ENCODE peak calls at places on chromosomes 6 and 20, in five cellular contexts. L, Z, S, F and U are unnamed samples. For H3K36me3, the result is how much of the 10 kb centered on the place peaks cover.

GRCh38 chr6:116070990-116071389 is 10.3 kb upstream of the FRK start:
- DNase-seq in L (no peak), Z (no peak), S (no peak), F (peak), U (no peak)

GRCh38 chr20:3312940-3313656 is 74.1 kb upstream of the SLC4A11 start:
- DNase-seq in L (no peak), Z (no peak), S (peak), F (peak), U (no peak)

GRCh38 chr20:52529856-52530255 is 338.3 kb upstream of the ZFP64 start:
- DNase-seq in L (no peak), Z (no peak), S (no peak), F (peak), U (no peak)

GRCh38 chr20:4027590-4028265 is 12.4 kb upstream of the RNF24 start:
- DNase-seq in L (no peak), Z (no peak), S (no peak), F (no peak), U (no peak)

GRCh38 chr6:137258170-137258569 is 39.0 kb upstream of the IFNGR1 start:
- DNase-seq in L (no peak), Z (no peak), S (no peak), F (no peak), U (no peak)

GRCh38 chr6:46221221-46221793 is 50.5 kb upstream of the ENPP5 start:
- DNase-seq in L (peak), Z (no peak), S (peak), F (peak), U (no peak)

GRCh38 chr6:63872233-63872632 is 236.6 kb downstream of the PHF3 start:
- DNase-seq in L (no peak), Z (no peak), S (no peak), F (no peak), U (no peak)

GRCh38 chr6:42193491-42193894 is 1.3 kb downstream of the GUCA1B start:
- DNase-seq in L (no peak), Z (no peak), S (no peak), F (no peak), U (no peak)

GRCh38 chr6:100022847-100023246 is 28.8 kb upstream of the MCHR2 start:
- DNase-seq in L (no peak), Z (no peak), S (no peak), F (no peak), U (no peak)

GRCh38 chr20:8757146-8757545 is 311.7 kb upstream of the PLCB4 start:
- DNase-seq in L (peak), Z (no peak), S (peak), F (peak), U (no peak)

GRCh38 chr20:1718604-1719384 is 61.2 kb upstream of the SIRPG start:
- DNase-seq in L (no peak), Z (no peak), S (peak), F (peak), U (no peak)

GRCh38 chr6:33997265-33997664 is 148.6 kb downstream of the GRM4 start:
- DNase-seq in L (no peak), Z (no peak), S (no peak), F (no peak), U (no peak)

GRCh38 chr20:32203556-32204484 is 3.7 kb downstream of the PLAGL2 start:
- DNase-seq in L (no peak), Z (no peak), S (peak), F (no peak), U (peak)
- H3K4me3 ChIP-seq in L (no peak), Z (no peak), S (peak), F (no peak), U (peak)

GRCh38 chr6:149001422-149001821 is 254.6 kb downstream of the UST start:
- DNase-seq in L (no peak), Z (no peak), S (no peak), F (no peak), U (no peak)
- H3K36me3 ChIP-seq in L (under half), Z (under half), S (under half), F (under half), U (under half)

GRCh38 chr20:49909499-49910339 is 5.6 kb downstream of the SPATA2 start:
- DNase-seq in L (no peak), Z (no peak), S (no peak), F (no peak), U (no peak)
- H3K27ac ChIP-seq in L (no peak), Z (no peak), S (peak), F (no peak), U (no peak)

DNA sequence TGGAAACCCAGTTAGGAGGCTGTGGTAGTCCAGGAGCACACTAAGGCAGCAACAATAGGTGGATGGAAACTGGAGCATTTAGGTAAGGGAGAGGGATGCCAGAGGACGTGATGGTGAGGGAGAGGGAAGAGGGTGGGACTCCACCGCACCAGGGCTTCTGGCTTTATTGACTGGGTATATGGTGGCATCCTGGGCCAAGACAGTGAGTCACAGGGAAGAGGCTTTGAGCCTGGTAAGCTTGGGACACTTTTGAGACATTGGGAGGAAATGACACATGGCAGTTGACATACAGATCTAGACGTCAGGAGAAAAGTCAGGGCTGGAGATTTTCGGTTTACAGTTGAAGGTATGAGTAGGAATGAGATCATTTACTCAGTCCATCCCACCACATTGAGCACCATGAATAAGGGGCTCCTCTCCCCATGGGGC is 14.9 kb downstream of the NT5E start:
- DNase-seq in L (no peak), Z (no peak), S (peak), F (peak), U (no peak)
- H3K4me3 ChIP-seq in L (no peak), Z (no peak), S (no peak), F (no peak), U (no peak)

DNA sequence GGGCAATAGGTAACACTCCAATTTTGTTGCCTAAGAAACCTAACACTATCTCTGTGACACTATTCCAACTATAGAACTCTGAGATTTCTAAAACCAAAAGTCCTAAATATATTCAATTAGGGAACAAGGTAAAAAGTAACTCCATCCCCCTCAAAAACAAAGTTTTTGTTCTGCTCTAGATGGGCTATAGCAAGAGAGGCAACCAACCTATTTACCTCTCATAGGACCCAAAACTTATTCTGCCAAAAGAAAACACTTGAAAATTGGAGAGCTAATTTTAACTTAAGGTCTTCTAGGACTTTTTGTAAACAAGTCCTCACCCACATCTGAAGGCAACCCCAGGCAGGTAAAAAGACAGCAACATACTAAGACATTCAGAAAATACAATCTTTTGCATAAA is 7.7 kb downstream of the RBM39 start:
- DNase-seq in L (no peak), Z (no peak), S (no peak), F (no peak), U (no peak)
- H3K36me3 ChIP-seq in L (half or more), Z (half or more), S (half or more), F (half or more), U (half or more)

DNA sequence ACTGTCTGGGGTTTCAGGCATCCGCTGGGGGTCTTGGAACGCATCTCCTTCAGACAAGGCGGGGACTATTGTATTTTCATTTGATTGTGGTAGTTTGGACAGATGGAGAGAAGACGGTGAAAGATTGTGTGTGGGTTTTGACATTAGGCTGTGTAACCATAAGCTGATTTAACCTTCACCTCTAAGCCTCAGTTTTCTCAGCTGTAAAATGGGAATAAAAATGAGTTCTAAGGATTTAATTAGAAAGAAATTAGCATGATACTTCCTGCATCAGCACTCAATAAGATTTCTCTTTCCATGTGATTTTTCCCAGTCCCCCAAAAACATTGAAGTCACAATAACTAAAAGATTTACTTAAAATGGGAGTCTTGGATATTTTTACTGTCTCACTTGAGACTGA is 78.1 kb downstream of the CBFA2T2 start:
- DNase-seq in L (no peak), Z (no peak), S (no peak), F (no peak), U (no peak)
- H3K27ac ChIP-seq in L (peak), Z (no peak), S (peak), F (no peak), U (no peak)

GRCh38 chr6:14436593-14436992 is 319.0 kb downstream of the CD83 start:
- DNase-seq in L (no peak), Z (no peak), S (no peak), F (no peak), U (no peak)
- H3K4me3 ChIP-seq in L (no peak), Z (no peak), S (no peak), F (no peak), U (no peak)

DNA sequence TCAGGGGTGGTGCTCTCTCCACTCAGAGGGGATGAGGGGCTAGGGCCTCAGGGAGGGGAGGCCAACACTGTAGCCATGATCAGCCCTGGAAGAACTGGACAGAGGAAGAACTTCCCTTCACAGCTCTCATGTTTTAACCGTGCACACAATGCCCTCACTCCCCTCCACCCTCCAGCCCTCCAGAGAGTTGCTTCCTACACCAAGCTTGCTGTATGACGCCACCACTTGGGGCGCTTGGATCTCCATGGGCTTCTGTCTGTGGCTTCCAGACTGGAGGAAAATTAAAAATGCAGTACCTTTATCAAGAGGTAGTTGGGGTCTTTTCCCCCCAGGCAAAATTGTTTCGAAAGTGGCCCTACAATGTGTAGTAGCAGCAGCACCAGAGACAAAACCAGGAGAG is 48.4 kb downstream of the ARHGAP40 start:
- DNase-seq in L (no peak), Z (no peak), S (no peak), F (no peak), U (no peak)
- H3K36me3 ChIP-seq in L (under half), Z (under half), S (under half), F (under half), U (under half)

GRCh38 chr6:162610351-162610750 is 117.2 kb downstream of the PRKN start:
- DNase-seq in L (no peak), Z (no peak), S (no peak), F (no peak), U (no peak)

GRCh38 chr6:162602759-162603158 is 124.8 kb downstream of the PRKN start:
- DNase-seq in L (no peak), Z (no peak), S (no peak), F (no peak), U (no peak)

GRCh38 chr6:162603231-162603630 is 124.3 kb downstream of the PRKN start:
- DNase-seq in L (no peak), Z (no peak), S (no peak), F (no peak), U (no peak)

GRCh38 chr6:162605881-162606280 is 121.7 kb downstream of the PRKN start:
- DNase-seq in L (no peak), Z (no peak), S (no peak), F (no peak), U (no peak)
- H3K27ac ChIP-seq in L (no peak), Z (no peak), S (no peak), F (no peak), U (no peak)

DNA sequence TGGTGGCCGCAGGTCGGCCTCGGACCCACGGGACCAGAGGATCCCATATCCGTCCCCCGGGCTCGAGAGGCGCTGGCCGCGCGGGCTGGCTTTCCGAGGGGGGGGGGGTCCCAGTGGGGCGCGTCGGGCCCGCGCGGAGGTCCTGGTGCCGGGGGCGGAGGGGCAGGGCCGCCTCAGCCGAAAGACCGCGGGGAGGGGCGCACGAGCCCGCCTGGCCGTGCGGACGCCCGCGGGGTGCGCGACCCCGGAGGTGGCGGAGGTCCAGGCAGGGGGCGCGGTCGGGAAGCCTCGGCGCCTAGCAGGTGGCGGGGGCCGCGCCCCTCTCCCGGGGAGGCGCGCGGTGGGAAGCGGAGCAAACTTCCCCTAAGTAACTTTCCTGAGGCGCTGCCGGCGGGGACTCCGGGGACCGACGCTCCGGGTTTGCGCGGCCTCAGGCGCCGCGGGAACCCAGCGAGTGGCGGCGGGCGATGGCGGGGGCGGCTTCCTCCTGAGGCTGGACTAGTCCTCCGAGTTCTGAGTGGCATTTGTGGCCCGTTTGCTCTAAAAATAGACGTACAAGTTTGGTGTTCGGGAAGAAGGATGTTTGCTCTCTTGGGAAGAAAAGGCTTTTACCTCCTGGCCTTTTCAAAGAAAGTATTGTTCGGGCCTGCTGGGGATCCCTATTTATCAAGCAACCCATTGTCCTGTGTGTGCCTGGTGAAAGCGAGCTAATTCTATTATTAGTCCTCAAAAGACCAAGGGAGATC is 26.4 kb upstream of the BTBD3 start:
- DNase-seq in L (peak), Z (no peak), S (peak), F (peak), U (no peak)
- H3K4me3 ChIP-seq in L (peak), Z (peak), S (peak), F (peak), U (no peak)